ENCODE peak calls at places on chromosomes 13 and 19, in nine cellular contexts. W is heart right ventricle, T is GM23248, I is heart left ventricle, C is ovary, N is ascending aorta, V is mesenchymal stem cell, B is astrocyte, D is mucosa of descending colon. S is an unnamed sample. For H3K4me1, the result is how much of the 10 kb centered on the place peaks cover.

GRCh38 chr13:101695870-101696516 is 243.5 kb downstream of the ITGBL1 start:
- DNase-seq in W (peak), T (no peak), I (no peak), C (no peak), N (no peak), V (no peak), B (no peak), D (no peak), S (peak)

GRCh38 chr19:40529093-40529954 is 47.3 kb upstream of the SHKBP1 start:
- DNase-seq in W (peak), T (peak), I (peak), C (peak), N (peak), V (peak), B (peak), D (peak), S (peak)

GRCh38 chr13:113628291-113629270 is 29.4 kb downstream of the ATP4B start:
- DNase-seq in W (no peak), T (no peak), I (no peak), C (no peak), N (no peak), V (no peak), B (no peak), D (peak), S (peak)

GRCh38 chr19:44585371-44586141 is 27.8 kb upstream of the IGSF23 start:
- DNase-seq in W (no peak), T (peak), I (no peak), C (no peak), N (no peak), V (no peak), B (peak), D (no peak), S (no peak)

GRCh38 chr19:23002690-23003422 is at the start of gene ZNF728:
- DNase-seq in W (peak), T (no peak), I (peak), C (peak), N (peak), V (no peak), B (no peak), D (peak), S (peak)

GRCh38 chr13:23610966-23611486 is 40.8 kb downstream of the TNFRSF19 start:
- DNase-seq in W (peak), T (peak), I (peak), C (no peak), N (no peak), V (no peak), B (peak), D (no peak), S (no peak)

GRCh38 chr13:39259371-39259770 is 221.1 kb downstream of the NHLRC3 start:
- DNase-seq in W (no peak), T (no peak), I (no peak), C (no peak), N (no peak), V (no peak), B (no peak), D (no peak), S (no peak)

GRCh38 chr19:12946092-12946845 is 607 bp downstream of the RAD23A start:
- DNase-seq in W (peak), T (peak), I (peak), C (peak), N (no peak), V (peak), B (peak), D (peak), S (peak)

GRCh38 chr13:111556496-111556895 is 236.1 kb downstream of the TEX29 start:
- DNase-seq in W (no peak), T (no peak), I (no peak), C (no peak), N (no peak), V (no peak), B (no peak), D (no peak), S (no peak)

GRCh38 chr13:43227721-43228120 is 204.3 kb downstream of the DNAJC15 start:
- DNase-seq in W (no peak), T (peak), I (no peak), C (no peak), N (no peak), V (peak), B (peak), D (no peak), S (no peak)

GRCh38 chr13:19685034-19685433 is 51.6 kb downstream of the MPHOSPH8 start:
- DNase-seq in W (no peak), T (no peak), I (no peak), C (no peak), N (no peak), V (no peak), B (no peak), D (peak), S (no peak)

GRCh38 chr19:29385191-29385795 is 140.5 kb upstream of the VSTM2B start:
- DNase-seq in W (no peak), T (no peak), I (no peak), C (no peak), N (no peak), V (no peak), B (no peak), D (no peak), S (no peak)

GRCh38 chr19:2922987-2923386 is 21.8 kb downstream of the ZNF77 start:
- DNase-seq in W (no peak), T (no peak), I (no peak), C (no peak), N (no peak), V (no peak), B (no peak), D (no peak), S (no peak)

GRCh38 chr19:35013047-35013819 is 13.1 kb downstream of the GRAMD1A start:
- DNase-seq in W (peak), T (peak), I (peak), C (peak), N (no peak), V (peak), B (peak), D (peak), S (peak)

GRCh38 chr19:39563408-39563807 is 23.4 kb upstream of the EID2 start:
- DNase-seq in W (no peak), T (peak), I (no peak), C (no peak), N (no peak), V (no peak), B (peak), D (no peak), S (no peak)

GRCh38 chr13:99900960-99901359 is 70.6 kb downstream of the ZIC5 start:
- DNase-seq in W (no peak), T (no peak), I (no peak), C (no peak), N (no peak), V (no peak), B (no peak), D (no peak), S (no peak)

GRCh38 chr13:59391696-59392095 is 772.0 kb downstream of the DIAPH3 start:
- DNase-seq in W (peak), T (peak), I (peak), C (no peak), N (no peak), V (peak), B (peak), D (no peak), S (no peak)

GRCh38 chr19:10390652-10391286 is 10.4 kb upstream of the TYK2 start:
- DNase-seq in W (peak), T (peak), I (peak), C (peak), N (no peak), V (peak), B (peak), D (peak), S (peak)

GRCh38 chr13:52760078-52760477 is 20.5 kb upstream of the CNMD start:
- DNase-seq in W (no peak), T (no peak), I (no peak), C (no peak), N (no peak), V (no peak), B (no peak), D (no peak), S (no peak)

GRCh38 chr19:33676999-33677665 is 55.4 kb downstream of the CHST8 start:
- DNase-seq in W (no peak), T (no peak), I (no peak), C (no peak), N (no peak), V (no peak), B (no peak), D (no peak), S (no peak)

GRCh38 chr19:39372047-39372802 is 18.7 kb downstream of the PAF1 start:
- DNase-seq in W (peak), T (peak), I (peak), C (peak), N (peak), V (peak), B (peak), D (peak), S (peak)

GRCh38 chr19:15129856-15130580 is 22.8 kb downstream of the SYDE1 start:
- DNase-seq in W (no peak), T (no peak), I (no peak), C (no peak), N (no peak), V (no peak), B (no peak), D (no peak), S (no peak)

GRCh38 chr13:99907038-99907437 is 64.5 kb downstream of the ZIC5 start:
- DNase-seq in W (no peak), T (no peak), I (no peak), C (no peak), N (no peak), V (no peak), B (no peak), D (no peak), S (no peak)

GRCh38 chr13:112066624-112067004 is 335 bp upstream of the SOX1 start:
- DNase-seq in W (peak), T (peak), I (peak), C (no peak), N (no peak), V (peak), B (peak), D (peak), S (peak)

GRCh38 chr13:66659291-66660012 is 570.7 kb downstream of the PCDH9 start:
- DNase-seq in W (no peak), T (no peak), I (no peak), C (no peak), N (no peak), V (peak), B (peak), D (no peak), S (no peak)

GRCh38 chr13:97967948-97968347 is 14.5 kb downstream of the IPO5 start:
- DNase-seq in W (peak), T (no peak), I (no peak), C (no peak), N (no peak), V (no peak), B (peak), D (no peak), S (peak)

GRCh38 chr13:80116107-80116506 is 224.8 kb downstream of the SPRY2 start:
- DNase-seq in W (no peak), T (peak), I (no peak), C (no peak), N (no peak), V (peak), B (peak), D (no peak), S (no peak)

GRCh38 chr13:28423010-28423409 is 71.9 kb downstream of the FLT1 start:
- DNase-seq in W (peak), T (no peak), I (peak), C (no peak), N (peak), V (no peak), B (no peak), D (peak), S (peak)

GRCh38 chr19:54209058-54209747 is 8.5 kb downstream of the RPS9 start:
- DNase-seq in W (no peak), T (no peak), I (no peak), C (peak), N (no peak), V (no peak), B (no peak), D (peak), S (no peak)

GRCh38 chr19:31315621-31316011 is 33.6 kb downstream of the TSHZ3 start:
- DNase-seq in W (no peak), T (peak), I (no peak), C (no peak), N (no peak), V (no peak), B (no peak), D (no peak), S (no peak)

GRCh38 chr13:98327326-98328314 is 150.6 kb upstream of the RNF113B start:
- DNase-seq in W (no peak), T (peak), I (no peak), C (no peak), N (no peak), V (peak), B (peak), D (no peak), S (no peak)

GRCh38 chr13:29131881-29132668 is 311.9 kb downstream of the MTUS2 start:
- DNase-seq in W (no peak), T (no peak), I (no peak), C (no peak), N (no peak), V (no peak), B (no peak), D (no peak), S (no peak)

DNA sequence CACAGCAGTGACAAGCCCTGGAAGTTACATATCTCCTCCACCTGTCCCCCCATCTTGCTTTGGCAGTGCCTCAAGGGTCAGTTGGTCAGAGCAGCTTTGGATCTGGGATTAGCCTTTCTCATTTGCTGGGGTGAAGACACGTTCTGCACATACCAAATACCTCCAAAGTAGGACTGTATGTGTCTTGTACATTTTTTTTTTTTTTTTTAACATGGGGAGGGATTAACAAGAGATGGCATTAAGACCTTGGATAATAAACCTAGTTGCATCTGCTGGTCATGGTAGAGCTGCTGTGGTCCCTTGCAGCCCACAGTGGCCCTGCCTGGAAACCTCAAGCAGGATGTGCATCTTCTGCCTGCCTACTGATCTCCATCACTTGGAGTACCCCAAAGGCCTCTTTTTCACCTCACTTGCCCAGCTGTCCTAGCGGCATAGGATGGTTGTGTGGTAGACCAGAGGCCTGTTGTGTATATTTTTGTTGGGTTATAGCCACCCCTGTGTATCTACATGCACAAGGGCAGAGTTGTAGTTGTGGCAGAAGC is 2.5 kb downstream of the RPS19 start:
- DNase-seq in W (no peak), T (no peak), I (no peak), C (no peak), N (no peak), V (no peak), B (no peak), D (no peak), S (no peak)
- H3K4me3 ChIP-seq in W (no peak), T (peak), I (no peak), C (no peak), N (peak), V (no peak), B (peak), D (no peak), S (no peak)

GRCh38 chr19:49929611-49930482 is 543 bp upstream of the NUP62 start:
- DNase-seq in W (peak), T (peak), I (peak), C (peak), N (peak), V (peak), B (peak), D (peak), S (peak)
- H3K4me1 ChIP-seq in W (half or more), T (under half), I (under half), C (under half), N (under half), V (under half), B (under half), D (under half), S (under half)

DNA sequence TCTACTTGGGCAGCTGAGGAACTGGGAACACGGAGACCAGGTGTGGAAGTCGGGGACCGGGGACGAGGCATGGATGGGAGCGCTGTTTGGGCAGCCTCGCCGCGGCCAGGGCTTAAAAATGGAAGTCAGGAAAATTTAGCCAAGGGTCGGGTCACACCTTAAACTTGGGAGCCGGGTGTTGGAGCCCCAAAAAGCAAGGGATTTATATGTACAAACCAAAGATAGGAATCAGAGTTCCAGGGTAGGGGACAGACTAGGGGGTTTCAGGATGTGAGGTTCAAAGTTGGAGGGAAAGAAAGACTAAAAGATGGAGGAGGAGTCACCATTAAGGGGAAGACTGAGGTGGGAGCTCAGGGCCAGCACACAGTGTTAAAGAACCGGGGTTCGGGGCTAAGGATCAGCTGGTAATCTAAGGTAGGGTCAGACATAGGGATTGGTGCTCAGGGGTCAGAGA is 530 bp downstream of the FOXA3 start:
- DNase-seq in W (no peak), T (no peak), I (no peak), C (no peak), N (no peak), V (no peak), B (no peak), D (no peak), S (no peak)
- H3K4me3 ChIP-seq in W (no peak), T (no peak), I (no peak), C (peak), N (peak), V (peak), B (no peak), D (peak), S (peak)

DNA sequence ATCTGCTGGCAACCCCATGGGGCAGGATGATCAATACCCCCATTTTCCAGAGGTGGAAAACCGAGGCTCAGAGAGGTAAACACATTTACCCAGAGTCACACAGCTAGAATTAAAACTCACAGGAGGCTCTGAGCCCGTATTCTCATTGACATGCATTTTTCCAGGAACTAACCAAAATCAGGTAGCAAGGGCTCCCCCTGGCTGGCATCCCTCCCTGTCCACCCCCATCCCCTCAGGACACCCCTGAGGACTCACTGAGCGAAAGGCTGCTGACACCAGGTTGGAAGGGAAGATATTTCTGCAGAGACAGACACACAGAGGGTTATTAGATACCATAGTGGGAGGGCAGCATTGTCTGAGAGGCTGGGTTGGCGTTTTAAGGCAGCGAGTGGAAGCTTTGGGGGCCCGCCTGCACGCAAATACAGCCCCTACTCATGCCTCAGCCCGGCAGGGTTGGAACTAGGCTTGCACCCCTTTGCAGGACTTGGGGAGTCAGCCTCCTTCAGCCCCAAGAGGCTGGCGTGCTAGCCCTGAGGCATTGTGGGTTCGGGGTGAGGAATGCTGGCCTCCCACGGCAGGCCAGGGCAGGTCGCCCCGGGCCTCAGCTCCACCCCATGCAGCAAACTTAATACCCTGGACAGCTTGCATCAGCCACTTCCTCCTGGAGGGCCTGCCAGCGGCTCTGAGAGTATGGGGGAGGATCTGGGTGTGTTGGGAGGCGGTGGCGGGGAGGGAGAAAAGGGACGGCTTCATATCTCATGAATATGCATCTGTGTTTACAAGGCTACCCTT is 3.9 kb downstream of the SLC1A5 start:
- DNase-seq in W (peak), T (peak), I (peak), C (peak), N (peak), V (peak), B (peak), D (peak), S (peak)
- H3K4me1 ChIP-seq in W (under half), T (under half), I (under half), C (under half), N (under half), V (under half), B (under half), D (under half), S (half or more)

GRCh38 chr19:36125557-36125956 is 10.3 kb downstream of the TBCB start:
- DNase-seq in W (no peak), T (no peak), I (no peak), C (no peak), N (no peak), V (no peak), B (no peak), D (no peak), S (no peak)

GRCh38 chr19:36128392-36128736 is 11.5 kb upstream of the CAPNS1 start:
- DNase-seq in W (no peak), T (no peak), I (no peak), C (no peak), N (no peak), V (no peak), B (no peak), D (peak), S (peak)
- H3K4me3 ChIP-seq in W (peak), T (peak), I (peak), C (peak), N (peak), V (no peak), B (peak), D (peak), S (peak)

GRCh38 chr13:33123066-33123940 is 107.1 kb downstream of the KL start:
- DNase-seq in W (no peak), T (peak), I (peak), C (no peak), N (peak), V (peak), B (peak), D (no peak), S (peak)
- H3K4me1 ChIP-seq in W (half or more), T (under half), I (half or more), C (under half), N (under half), V (under half), B (under half), D (under half), S (half or more)

GRCh38 chr19:7916137-7916907 is 1.7 kb downstream of the TGFBR3L start:
- DNase-seq in W (no peak), T (peak), I (no peak), C (peak), N (no peak), V (peak), B (no peak), D (peak), S (no peak)
- H3K4me3 ChIP-seq in W (no peak), T (peak), I (peak), C (peak), N (peak), V (peak), B (no peak), D (no peak), S (peak)

DNA sequence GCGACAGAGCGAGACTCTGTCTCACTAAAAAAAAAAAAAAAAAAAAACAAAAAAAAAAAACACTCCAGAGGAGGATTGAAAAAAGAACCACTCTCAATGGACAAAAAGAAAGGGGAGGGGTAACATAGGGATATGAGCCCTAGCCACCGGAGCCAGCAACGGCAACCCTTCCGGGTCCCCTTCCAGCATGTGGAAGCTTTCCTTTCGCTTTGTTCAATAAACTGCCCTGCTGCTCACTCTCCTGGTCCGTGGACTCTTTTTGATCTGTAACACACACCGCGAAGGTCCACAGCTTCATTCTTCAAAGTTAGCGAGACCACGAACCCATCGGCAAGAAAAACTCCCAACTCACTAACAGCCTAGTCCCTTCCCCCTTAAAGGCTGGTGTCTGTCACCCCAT is 1.0 kb upstream of the REX1BD start:
- DNase-seq in W (no peak), T (no peak), I (no peak), C (no peak), N (no peak), V (no peak), B (no peak), D (no peak), S (no peak)
- H3K4me1 ChIP-seq in W (under half), T (under half), I (under half), C (under half), N (under half), V (under half), B (under half), D (under half), S (under half)

GRCh38 chr19:46408611-46409039 is 4.7 kb downstream of the CCDC8 start:
- DNase-seq in W (peak), T (peak), I (no peak), C (peak), N (no peak), V (peak), B (no peak), D (peak), S (peak)

GRCh38 chr19:46411088-46412033 is 2.0 kb downstream of the CCDC8 start:
- DNase-seq in W (no peak), T (no peak), I (no peak), C (peak), N (no peak), V (no peak), B (no peak), D (no peak), S (no peak)

GRCh38 chr19:46409146-46409545 is 4.2 kb downstream of the CCDC8 start:
- DNase-seq in W (no peak), T (no peak), I (no peak), C (no peak), N (no peak), V (no peak), B (no peak), D (no peak), S (no peak)

GRCh38 chr19:46412034-46412982 is 1.1 kb downstream of the CCDC8 start:
- DNase-seq in W (no peak), T (peak), I (no peak), C (no peak), N (no peak), V (no peak), B (no peak), D (no peak), S (no peak)

GRCh38 chr19:46410205-46411087 is 2.9 kb downstream of the CCDC8 start:
- DNase-seq in W (no peak), T (no peak), I (no peak), C (no peak), N (no peak), V (no peak), B (no peak), D (no peak), S (no peak)
- H3K4me3 ChIP-seq in W (no peak), T (no peak), I (peak), C (peak), N (peak), V (no peak), B (no peak), D (no peak), S (peak)